ENCODE peak calls at places on chromosomes 5 and 9, in five cellular contexts. S is CD4-positive, CD25-positive, alpha-beta regulatory T cell; D is SIG-M5; Y is midbrain; O is effector memory CD4-positive, alpha-beta T cell. J is an unnamed sample.

GRCh38 chr5:150313921-150314716 is 11.4 kb upstream of the ARSI start:
- DNase-seq in S (no peak), D (no peak), Y (no peak), O (no peak), J (no peak)

GRCh38 chr9:134370213-134370492 is 43.9 kb downstream of the RXRA start:
- DNase-seq in S (no peak), D (no peak), Y (no peak), O (no peak), J (no peak)

GRCh38 chr9:114894801-114895433 is 35.5 kb downstream of the TNFSF8 start:
- DNase-seq in S (no peak), D (no peak), Y (no peak), O (no peak), J (no peak)

GRCh38 chr5:170573660-170574059 is 69.8 kb downstream of the KCNIP1 start:
- DNase-seq in S (no peak), D (no peak), Y (no peak), O (no peak), J (no peak)

GRCh38 chr5:59430066-59430702 is 463.3 kb downstream of the PDE4D start:
- DNase-seq in S (no peak), D (no peak), Y (no peak), O (no peak), J (no peak)

GRCh38 chr9:37412431-37413151 is 9.9 kb upstream of the GRHPR start:
- DNase-seq in S (no peak), D (no peak), Y (no peak), O (no peak), J (no peak)

GRCh38 chr5:132747064-132747692 is at the start of gene CCNI2:
- DNase-seq in S (peak; percentile 67), D (no peak), Y (no peak), O (peak; percentile 61), J (peak; percentile 85)

GRCh38 chr9:101457003-101457402 is 21.4 kb upstream of the ALDOB start:
- DNase-seq in S (no peak), D (no peak), Y (no peak), O (no peak), J (no peak)

GRCh38 chr5:63483338-63483737 is 478.9 kb downstream of the HTR1A start:
- DNase-seq in S (no peak), D (no peak), Y (no peak), O (no peak), J (no peak)

GRCh38 chr5:2155556-2155955 is 272.8 kb upstream of the IRX4 start:
- DNase-seq in S (no peak), D (no peak), Y (no peak), O (no peak), J (peak; percentile 44)

GRCh38 chr9:129250786-129251185 is 72.7 kb upstream of the IER5L start:
- DNase-seq in S (no peak), D (no peak), Y (no peak), O (no peak), J (no peak)

GRCh38 chr9:105873851-105874250 is 179.5 kb downstream of the TMEM38B start:
- DNase-seq in S (no peak), D (no peak), Y (no peak), O (no peak), J (no peak)

GRCh38 chr5:110329955-110330354 is 396.5 kb downstream of the TMEM232 start:
- DNase-seq in S (no peak), D (no peak), Y (no peak), O (no peak), J (no peak)

GRCh38 chr5:19140276-19140675 is 847.7 kb downstream of the CDH18 start:
- DNase-seq in S (no peak), D (no peak), Y (no peak), O (no peak), J (no peak)

GRCh38 chr5:139137703-139138102 is 60.5 kb downstream of the SIL1 start:
- DNase-seq in S (peak; percentile 2), D (no peak), Y (peak; percentile 60), O (no peak), J (no peak)

GRCh38 chr9:4016789-4017188 is 283.1 kb downstream of the GLIS3 start:
- DNase-seq in S (no peak), D (no peak), Y (no peak), O (no peak), J (no peak)

GRCh38 chr5:27144456-27144855 is 106.1 kb upstream of the CDH9 start:
- DNase-seq in S (no peak), D (no peak), Y (no peak), O (no peak), J (no peak)

J was measured in spleen.